ENCODE peak calls at places on chromosomes 16 and 17, in five cellular contexts. R, I, A, F and H are unnamed samples.

GRCh38 chr16:47317465-47318240 is 143.2 kb downstream of the ITFG1 start:
- DNase-seq in R (no peak), I (no peak), A (no peak), F (no peak), H (no peak)

GRCh38 chr16:51556694-51557327 is 405.7 kb upstream of the SALL1 start:
- DNase-seq in R (no peak), I (no peak), A (no peak), F (no peak), H (no peak)

GRCh38 chr16:9549487-9549886 is 458.0 kb downstream of the HAPSTR1 start:
- DNase-seq in R (no peak), I (no peak), A (no peak), F (no peak), H (no peak)

GRCh38 chr17:82392209-82392920 is 20.8 kb downstream of the UTS2R start:
- DNase-seq in R (no peak), I (no peak), A (no peak), F (no peak), H (no peak)

GRCh38 chr17:5508855-5509254 is 22.5 kb downstream of the MIS12 start:
- DNase-seq in R (no peak), I (no peak), A (peak; percentile 29), F (no peak), H (no peak)

GRCh38 chr16:25264599-25264998 is 7.0 kb upstream of the ZKSCAN2 start:
- DNase-seq in R (no peak), I (peak; percentile 41), A (no peak), F (no peak), H (no peak)

GRCh38 chr17:43442711-43443110 is 41.1 kb upstream of the DHX8 start:
- DNase-seq in R (no peak), I (no peak), A (no peak), F (no peak), H (no peak)

GRCh38 chr16:68381363-68381724 is 67.0 kb downstream of the SMPD3 start:
- DNase-seq in R (no peak), I (peak; percentile 66), A (no peak), F (no peak), H (no peak)

GRCh38 chr17:53191878-53192277 is 630.8 kb upstream of the KIF2B start:
- DNase-seq in R (no peak), I (no peak), A (no peak), F (no peak), H (no peak)

GRCh38 chr17:7019839-7020519 is 2.9 kb upstream of the BCL6B start:
- DNase-seq in R (peak; percentile 90), I (peak; percentile 58), A (no peak), F (no peak), H (no peak)

GRCh38 chr16:66520406-66521194 is 29.3 kb downstream of the TK2 start:
- DNase-seq in R (no peak), I (no peak), A (no peak), F (no peak), H (no peak)

GRCh38 chr16:46743232-46743719 is 4.9 kb downstream of the MYLK3 start:
- DNase-seq in R (peak; percentile 25), I (peak; percentile 83), A (peak; percentile 33), F (no peak), H (no peak)

GRCh38 chr17:75069783-75070182 is 18.0 kb upstream of the SLC16A5 start:
- DNase-seq in R (peak; percentile 58), I (no peak), A (no peak), F (no peak), H (no peak)

GRCh38 chr17:83055911-83056582 is 23.4 kb upstream of the METRNL start:
- DNase-seq in R (no peak), I (no peak), A (peak; percentile 45), F (no peak), H (no peak)

GRCh38 chr16:26770547-26770946 is 296.2 kb upstream of the C16orf82 start:
- DNase-seq in R (no peak), I (no peak), A (no peak), F (no peak), H (no peak)

GRCh38 chr16:4693956-4694663 is 748 bp downstream of the NUDT16L1 start:
- DNase-seq in R (peak; percentile 89), I (peak; percentile 55), A (no peak), F (no peak), H (no peak)

GRCh38 chr17:29615048-29615385 is 7.7 kb downstream of the CORO6 start:
- DNase-seq in R (peak; percentile 36), I (peak; percentile 50), A (no peak), F (no peak), H (no peak)

GRCh38 chr16:71971571-71971970 is 28.6 kb downstream of the PKD1L3 start:
- DNase-seq in R (no peak), I (no peak), A (no peak), F (no peak), H (no peak)

GRCh38 chr16:84749072-84749471 is 49.3 kb downstream of the USP10 start:
- DNase-seq in R (no peak), I (no peak), A (no peak), F (no peak), H (no peak)

GRCh38 chr16:17470002-17470870 is 524 bp downstream of the XYLT1 start:
- DNase-seq in R (peak; percentile 55), I (no peak), A (no peak), F (no peak), H (no peak)

GRCh38 chr16:88403794-88404581 is 21.2 kb downstream of the ZNF469 start:
- DNase-seq in R (no peak), I (no peak), A (no peak), F (no peak), H (no peak)

GRCh38 chr17:76872221-76872873 is 4.1 kb downstream of the MGAT5B start:
- DNase-seq in R (peak; percentile 63), I (peak; percentile 28), A (no peak), F (no peak), H (peak; percentile 81)

GRCh38 chr17:49708515-49709161 is 874 bp upstream of the SLC35B1 start:
- DNase-seq in R (no peak), I (peak; percentile 57), A (no peak), F (no peak), H (no peak)
- H3K4me3 ChIP-seq in R (peak overlapping the region; percentile 97), I (peak overlapping the region; percentile 6), A (peak overlapping the region; percentile 38), F (no peak overlapping the region), H (peak overlapping the region; percentile 85)

GRCh38 chr16:78538284-78538683 is 438.8 kb downstream of the WWOX start:
- DNase-seq in R (no peak), I (no peak), A (no peak), F (no peak), H (no peak)

GRCh38 chr16:78542419-78542818 is 443.0 kb downstream of the WWOX start:
- DNase-seq in R (no peak), I (no peak), A (no peak), F (no peak), H (no peak)

GRCh38 chr16:78538919-78539318 is 439.5 kb downstream of the WWOX start:
- DNase-seq in R (no peak), I (no peak), A (no peak), F (no peak), H (no peak)

GRCh38 chr16:78535098-78535497 is 435.6 kb downstream of the WWOX start:
- DNase-seq in R (peak; percentile 41), I (no peak), A (no peak), F (no peak), H (no peak)

DNA sequence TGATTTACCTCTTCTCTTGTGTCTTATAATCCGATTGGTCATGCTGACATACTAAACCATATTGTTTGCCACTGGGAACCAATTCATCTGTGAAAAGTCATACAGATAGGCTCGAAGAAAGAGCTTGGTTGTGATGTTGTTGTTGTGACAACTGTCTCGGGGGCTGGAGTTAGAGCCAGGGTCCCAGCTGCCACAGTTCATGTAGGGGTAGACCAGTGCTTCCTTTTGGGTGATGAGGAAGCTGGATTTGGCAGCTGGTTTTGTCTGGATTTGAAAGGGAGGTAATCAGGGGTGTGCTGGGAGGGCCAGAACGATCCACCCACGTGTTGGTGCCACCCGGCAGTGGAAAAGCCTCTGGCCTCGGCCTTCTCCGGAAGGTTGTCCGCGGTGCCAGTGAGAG is 438.1 kb downstream of the WWOX start:
- DNase-seq in R (no peak), I (no peak), A (no peak), F (no peak), H (no peak)
- TF ChIP-seq ZBTB33 in R (no peak), I (no peak), A (no peak), F (no peak), H (no peak)

GRCh38 chr17:44559288-44560249 is 2.3 kb downstream of the FZD2 start:
- DNase-seq in R (no peak), I (no peak), A (no peak), F (no peak), H (no peak)

GRCh38 chr17:44561237-44561623 is 3.9 kb downstream of the FZD2 start:
- DNase-seq in R (no peak), I (no peak), A (no peak), F (no peak), H (no peak)

GRCh38 chr17:44568311-44568710 is 11.0 kb downstream of the FZD2 start:
- DNase-seq in R (no peak), I (no peak), A (no peak), F (no peak), H (no peak)

GRCh38 chr17:44565866-44566443 is 8.7 kb downstream of the FZD2 start:
- DNase-seq in R (no peak), I (peak; percentile 44), A (no peak), F (no peak), H (no peak)

GRCh38 chr17:44564429-44564828 is 7.1 kb downstream of the FZD2 start:
- DNase-seq in R (no peak), I (no peak), A (no peak), F (no peak), H (no peak)
- H3K27ac ChIP-seq in R (no peak overlapping the region), I (no peak overlapping the region), A (no peak overlapping the region), F (no peak overlapping the region), H (no peak overlapping the region)

GRCh38 chr16:591892-592517 is 2.1 kb downstream of the RAB40C start:
- DNase-seq in R (no peak), I (no peak), A (no peak), F (no peak), H (no peak)

GRCh38 chr16:590875-591200 is 972 bp downstream of the RAB40C start:
- DNase-seq in R (no peak), I (no peak), A (no peak), F (no peak), H (no peak)

GRCh38 chr16:593807-594206 is 3.9 kb downstream of the RAB40C start:
- DNase-seq in R (no peak), I (no peak), A (no peak), F (no peak), H (no peak)

GRCh38 chr16:593406-593805 is 3.5 kb downstream of the RAB40C start:
- DNase-seq in R (no peak), I (no peak), A (no peak), F (no peak), H (no peak)

DNA sequence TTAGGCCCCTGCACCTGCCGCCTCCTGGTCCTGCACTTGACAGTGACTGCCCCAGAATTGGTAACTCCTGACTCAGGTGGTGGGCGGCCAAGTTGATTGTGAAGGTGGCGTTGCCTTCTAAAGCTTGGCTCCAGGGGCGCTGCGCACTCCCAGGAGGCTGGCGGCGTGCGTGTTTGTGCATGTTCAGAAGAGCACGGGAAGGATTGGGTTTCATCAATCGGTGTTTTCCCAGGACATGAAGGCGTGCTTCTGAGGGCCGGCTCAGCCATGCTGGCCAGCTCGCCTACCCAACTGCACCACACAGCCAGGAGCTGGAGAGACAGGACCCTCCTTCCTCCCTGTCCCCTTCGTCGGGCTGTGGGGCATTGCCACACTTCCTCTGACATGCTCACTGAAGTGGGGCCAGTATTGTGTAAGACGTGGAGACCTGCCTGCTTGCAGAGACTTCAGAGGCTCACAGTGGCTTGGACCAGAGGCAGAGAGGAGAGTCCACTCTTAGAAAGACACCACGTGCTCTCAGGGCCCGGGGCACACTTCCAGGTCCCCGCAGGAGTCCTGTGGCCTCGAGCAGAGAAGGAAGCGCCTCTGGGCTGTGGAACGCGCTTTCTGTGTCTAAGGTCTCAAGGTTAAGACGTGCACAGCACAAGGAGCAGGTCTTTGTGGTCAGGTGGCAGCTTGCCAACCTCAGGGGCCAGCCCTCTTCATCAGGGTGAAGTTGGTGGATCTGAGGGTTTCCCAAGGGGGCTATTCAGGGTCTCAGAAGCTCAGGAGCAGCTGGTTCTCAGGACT is 2.8 kb downstream of the RAB40C start:
- DNase-seq in R (no peak), I (no peak), A (peak; percentile 51), F (no peak), H (no peak)
- H3K4me3 ChIP-seq in R (no peak overlapping the region), I (no peak overlapping the region), A (no peak overlapping the region), F (no peak overlapping the region), H (peak overlapping the region; percentile 13)